ENCODE peak calls at places on chromosomes 11 and 22, in six cellular contexts. V, A, S, P, M and N are unnamed samples.

GRCh38 chr11:70247710-70248072 is 22.8 kb upstream of the PPFIA1 start:
- DNase-seq in V (no peak), A (peak; percentile 92), S (no peak), P (no peak), M (no peak), N (no peak)

GRCh38 chr11:44466531-44467179 is 98.8 kb upstream of the CD82 start:
- DNase-seq in V (no peak), A (no peak), S (no peak), P (no peak), M (no peak), N (no peak)

GRCh38 chr11:130533871-130534270 is 85.4 kb downstream of the ADAMTS15 start:
- DNase-seq in V (no peak), A (no peak), S (no peak), P (no peak), M (no peak), N (no peak)

GRCh38 chr11:125343086-125343731 is 152.9 kb downstream of the FEZ1 start:
- DNase-seq in V (no peak), A (no peak), S (no peak), P (no peak), M (no peak), N (no peak)

GRCh38 chr22:40491990-40492631 is 121.7 kb downstream of the SGSM3 start:
- DNase-seq in V (no peak), A (no peak), S (peak; percentile 30), P (no peak), M (peak; percentile 74), N (no peak)

GRCh38 chr11:73982595-73982989 is at the start of gene UCP2:
- DNase-seq in V (no peak), A (peak; percentile 67), S (peak; percentile 84), P (no peak), M (peak; percentile 78), N (no peak)

GRCh38 chr11:67267188-67268035 is 1.1 kb downstream of the GRK2 start:
- DNase-seq in V (peak; percentile 61), A (no peak), S (no peak), P (no peak), M (peak; percentile 61), N (no peak)

GRCh38 chr11:121614661-121615240 is 162.0 kb upstream of the SORL1-AS1 start:
- DNase-seq in V (no peak), A (no peak), S (peak; percentile 26), P (no peak), M (no peak), N (no peak)

GRCh38 chr11:71563401-71563800 is 2.0 kb upstream of the KRTAP5-10 start:
- DNase-seq in V (peak; percentile 58), A (no peak), S (peak; percentile 72), P (peak; percentile 51), M (no peak), N (no peak)

GRCh38 chr11:130581631-130582030 is 133.2 kb downstream of the ADAMTS15 start:
- DNase-seq in V (no peak), A (no peak), S (no peak), P (no peak), M (no peak), N (no peak)

GRCh38 chr11:35615911-35616900 is 2.1 kb upstream of the FJX1 start:
- DNase-seq in V (peak; percentile 27), A (no peak), S (peak; percentile 62), P (no peak), M (no peak), N (no peak)

GRCh38 chr22:19576460-19577421 is 52.5 kb upstream of the CLDN5 start:
- DNase-seq in V (no peak), A (no peak), S (peak; percentile 33), P (no peak), M (peak; percentile 94), N (no peak)

GRCh38 chr11:124277809-124278208 is 21.6 kb downstream of the OR8G5 start:
- DNase-seq in V (no peak), A (no peak), S (peak; percentile 47), P (no peak), M (no peak), N (no peak)

GRCh38 chr11:72100462-72100861 is 2.6 kb downstream of the LAMTOR1 start:
- DNase-seq in V (no peak), A (no peak), S (no peak), P (no peak), M (peak; percentile 93), N (no peak)

GRCh38 chr11:119509277-119509841 is 86.4 kb upstream of the THY1 start:
- DNase-seq in V (no peak), A (no peak), S (no peak), P (no peak), M (no peak), N (no peak)

GRCh38 chr22:22080270-22080669 is 97.7 kb upstream of the TOP3B start:
- DNase-seq in V (no peak), A (no peak), S (no peak), P (no peak), M (no peak), N (no peak)

GRCh38 chr11:34745209-34745608 is 124.3 kb downstream of the EHF start:
- DNase-seq in V (peak; percentile 23), A (no peak), S (no peak), P (no peak), M (no peak), N (no peak)

GRCh38 chr11:16610738-16611388 is 127.6 kb upstream of the C11orf58 start:
- DNase-seq in V (no peak), A (no peak), S (peak; percentile 83), P (no peak), M (no peak), N (no peak)

GRCh38 chr11:121930004-121930965 is 185.7 kb downstream of the BLID start:
- DNase-seq in V (no peak), A (no peak), S (peak; percentile 12), P (no peak), M (no peak), N (no peak)

GRCh38 chr11:128308793-128309192 is 278.6 kb downstream of the ETS1 start:
- DNase-seq in V (no peak), A (no peak), S (no peak), P (no peak), M (no peak), N (no peak)

GRCh38 chr11:561148-562003 is 606 bp downstream of the RASSF7 start:
- DNase-seq in V (peak; percentile 87), A (no peak), S (peak; percentile 50), P (no peak), M (peak; percentile 78), N (no peak)
- TF ChIP-seq POLR2AphosphoS5 in V (peak; percentile 54), A (no peak), S (no peak), P (peak; percentile 16), M (no peak), N (no peak)

DNA sequence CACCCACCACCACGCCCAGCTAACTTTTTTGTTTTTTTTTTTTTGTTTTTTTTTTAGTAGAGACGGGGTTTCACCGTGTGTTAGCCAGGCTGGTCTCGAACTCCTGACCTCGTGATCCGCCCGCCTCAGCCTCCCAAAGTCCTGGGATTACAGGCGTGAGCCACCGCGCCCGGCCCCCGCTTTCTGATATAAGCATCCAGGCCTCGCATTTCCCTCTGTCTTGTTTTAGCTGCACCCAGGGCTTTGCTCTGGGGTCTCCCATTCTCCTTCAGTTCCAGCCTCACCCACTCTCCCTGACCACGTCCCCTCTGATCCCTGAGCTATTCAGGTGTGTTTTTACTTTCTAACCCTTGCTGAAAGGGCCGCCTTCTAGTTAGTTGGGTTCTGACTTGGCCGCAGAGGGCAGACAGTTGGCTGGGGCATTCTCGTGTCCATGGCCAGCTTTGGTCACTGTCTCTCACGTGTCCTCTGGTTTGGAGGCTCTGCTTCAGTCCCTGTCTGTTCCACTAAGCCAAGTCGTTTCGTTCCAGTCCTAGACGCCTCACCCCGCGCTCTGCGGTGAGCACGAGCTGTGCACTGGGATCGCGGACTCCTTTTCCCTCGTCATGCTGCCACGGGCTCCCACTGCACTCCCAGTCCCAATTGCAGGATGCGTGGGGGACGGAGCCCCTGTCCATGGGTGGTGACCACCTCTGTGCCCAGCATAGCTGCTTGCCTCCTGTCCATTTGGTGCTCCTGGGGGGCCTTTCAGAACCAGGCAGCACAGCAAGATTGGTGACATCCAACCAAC is 6.0 kb upstream of the TNNT3 start:
- DNase-seq in V (no peak), A (no peak), S (no peak), P (no peak), M (no peak), N (no peak)
- H3K27ac ChIP-seq in V (no peak overlapping the region), A (no peak overlapping the region), S (no peak overlapping the region), P (no peak overlapping the region), M (no peak overlapping the region), N (no peak overlapping the region)

DNA sequence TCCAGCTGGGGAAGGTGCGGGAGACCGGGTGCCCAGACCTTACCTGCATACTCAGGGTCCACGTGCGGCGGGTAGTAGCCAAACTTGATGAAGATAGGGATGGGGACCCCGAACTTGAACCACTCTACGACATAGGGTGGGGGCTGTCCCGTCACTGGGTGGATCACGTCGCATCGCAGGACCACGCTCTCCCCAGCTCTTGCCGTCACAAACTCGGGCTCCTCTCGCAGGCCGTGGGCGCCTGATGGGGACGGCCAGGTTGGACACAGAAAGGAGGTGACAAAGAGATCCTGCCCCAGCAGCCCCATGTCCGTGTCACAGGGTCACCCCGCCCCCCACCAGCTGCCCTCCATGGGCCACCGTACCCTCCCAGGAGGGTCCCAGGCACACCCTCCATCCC is 10.8 kb downstream of the IGSF9B start:
- DNase-seq in V (no peak), A (no peak), S (no peak), P (no peak), M (no peak), N (no peak)
- TF ChIP-seq POLR2AphosphoS5 in V (no peak), A (no peak), S (no peak), P (no peak), M (no peak), N (no peak)

DNA sequence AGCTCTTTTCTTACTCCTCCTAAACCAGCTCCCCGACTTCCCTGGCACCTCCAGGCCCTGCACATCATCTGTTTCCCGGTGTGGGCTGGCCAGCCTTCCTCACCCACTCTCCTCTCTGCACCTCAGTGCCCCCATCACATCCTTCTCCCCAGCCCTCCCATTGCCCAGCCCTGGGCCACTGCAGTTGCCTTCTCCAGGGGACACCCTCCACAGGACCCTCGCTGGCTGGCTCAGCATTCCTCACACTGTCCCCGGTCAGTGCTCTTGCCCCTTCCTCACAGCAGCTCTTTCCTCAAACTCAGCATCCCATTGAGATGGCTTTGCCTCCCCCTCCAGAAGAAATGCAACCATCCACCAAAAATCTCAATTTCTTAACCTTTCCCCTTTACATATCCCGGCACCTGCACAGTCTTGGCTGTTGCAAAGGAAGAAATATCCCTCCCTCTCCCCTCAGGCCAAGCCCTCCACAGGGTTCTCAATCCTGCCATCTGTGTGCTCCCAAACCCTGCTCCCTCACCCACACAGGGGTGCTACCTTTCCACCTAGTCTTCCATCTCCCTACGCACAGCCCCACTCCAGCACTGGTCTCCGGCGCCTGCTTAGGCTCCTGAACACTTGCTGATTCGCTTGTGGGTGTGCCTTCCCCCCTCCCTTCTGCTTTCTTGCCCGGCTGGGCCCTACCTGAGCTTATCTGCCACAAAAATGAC is 19.5 kb downstream of the RPL27A start:
- DNase-seq in V (no peak), A (no peak), S (no peak), P (no peak), M (no peak), N (no peak)
- H3K27ac ChIP-seq in V (no peak overlapping the region), A (peak overlapping the region; percentile 98), S (peak overlapping the region; percentile 97), P (no peak overlapping the region), M (no peak overlapping the region), N (no peak overlapping the region)